ENCODE peak calls at places on chromosomes 7 and 10, in five cellular contexts. A is HCT116, G is astrocyte, O is aorta, M is esophagus squamous epithelium. Q is an unnamed sample.

GRCh38 chr10:77821036-77821435 is 105.5 kb downstream of the DLG5 start:
- DNase-seq in A (no peak), G (no peak), O (peak; percentile 69), M (no peak), Q (peak; percentile 71)

GRCh38 chr7:1156782-1157535 is 3.0 kb downstream of the ZFAND2A start:
- DNase-seq in A (no peak), G (peak; percentile 31), O (no peak), M (no peak), Q (no peak)

GRCh38 chr7:45626441-45627430 is 52.6 kb downstream of the ADCY1 start:
- DNase-seq in A (no peak), G (no peak), O (no peak), M (no peak), Q (no peak)

GRCh38 chr7:148939128-148939747 is 55.1 kb upstream of the EZH2 start:
- DNase-seq in A (no peak), G (no peak), O (no peak), M (no peak), Q (no peak)

GRCh38 chr10:11546581-11546980 is 64.9 kb downstream of the USP6NL start:
- DNase-seq in A (no peak), G (peak; percentile 56), O (no peak), M (no peak), Q (no peak)

GRCh38 chr7:28378574-28379149 is 33.7 kb upstream of the CREB5 start:
- DNase-seq in A (no peak), G (no peak), O (no peak), M (no peak), Q (no peak)

GRCh38 chr10:93437946-93438795 is 44.0 kb downstream of the MYOF start:
- DNase-seq in A (no peak), G (peak; percentile 82), O (no peak), M (no peak), Q (no peak)

GRCh38 chr7:93715234-93715633 is 140.7 kb upstream of the CALCR start:
- DNase-seq in A (peak; percentile 28), G (peak; percentile 18), O (peak; percentile 81), M (no peak), Q (peak; percentile 75)

GRCh38 chr7:19919156-19920085 is 146.0 kb upstream of the TMEM196 start:
- DNase-seq in A (no peak), G (peak; percentile 12), O (no peak), M (no peak), Q (no peak)

GRCh38 chr7:90706067-90706716 is 110.1 kb downstream of the CDK14 start:
- DNase-seq in A (no peak), G (peak; percentile 41), O (no peak), M (no peak), Q (no peak)

GRCh38 chr7:37590824-37591223 is 92.7 kb upstream of the GPR141 start:
- DNase-seq in A (no peak), G (no peak), O (no peak), M (no peak), Q (no peak)

GRCh38 chr10:29440981-29441380 is 152.1 kb downstream of the LYZL1 start:
- DNase-seq in A (no peak), G (no peak), O (no peak), M (no peak), Q (no peak)

GRCh38 chr10:98134117-98134430 is 383 bp upstream of the R3HCC1L start:
- DNase-seq in A (no peak), G (no peak), O (no peak), M (no peak), Q (no peak)

GRCh38 chr7:20786779-20787651 is at the start of gene SP8:
- DNase-seq in A (no peak), G (no peak), O (peak; percentile 75), M (no peak), Q (no peak)

GRCh38 chr7:158858592-158859503 is 2.5 kb downstream of the DYNC2I1 start:
- DNase-seq in A (peak; percentile 38), G (no peak), O (no peak), M (no peak), Q (no peak)

GRCh38 chr10:30170814-30171213 is 111.4 kb upstream of the JCAD start:
- DNase-seq in A (no peak), G (peak; percentile 70), O (no peak), M (no peak), Q (no peak)

GRCh38 chr7:974172-974571 is 1.2 kb downstream of the COX19 start:
- DNase-seq in A (no peak), G (no peak), O (no peak), M (no peak), Q (no peak)

GRCh38 chr7:116828281-116828680 is 34.1 kb upstream of the CAPZA2 start:
- DNase-seq in A (no peak), G (no peak), O (no peak), M (no peak), Q (no peak)

GRCh38 chr10:24415455-24416169 is 206.7 kb downstream of the KIAA1217 start:
- DNase-seq in A (no peak), G (peak; percentile 58), O (peak; percentile 84), M (no peak), Q (peak; percentile 72)

GRCh38 chr7:77993823-77994222 is 195.2 kb downstream of the PHTF2 start:
- DNase-seq in A (no peak), G (no peak), O (no peak), M (no peak), Q (no peak)

GRCh38 chr7:134532155-134533089 is 5.1 kb downstream of the AKR1B10 start:
- DNase-seq in A (no peak), G (no peak), O (no peak), M (no peak), Q (no peak)

GRCh38 chr7:111735661-111736323 is 173.5 kb upstream of the IMMP2L start:
- DNase-seq in A (peak; percentile 52), G (peak; percentile 45), O (no peak), M (no peak), Q (no peak)

GRCh38 chr10:116254422-116255152 is 18.4 kb downstream of the GFRA1 start:
- DNase-seq in A (no peak), G (peak; percentile 73), O (no peak), M (no peak), Q (no peak)

GRCh38 chr10:62851449-62851848 is 35.3 kb upstream of the EGR2 start:
- DNase-seq in A (peak; percentile 12), G (no peak), O (no peak), M (no peak), Q (no peak)
- H3K27me3 ChIP-seq in A (no peaks in the 10 kb centered on the region), G (peaks cover 11% of the 10 kb centered on the region), O (no peaks in the 10 kb centered on the region), M (no peaks in the 10 kb centered on the region), Q (no peaks in the 10 kb centered on the region)

GRCh38 chr7:34062341-34062740 is 157.0 kb downstream of the BMPER start:
- DNase-seq in A (no peak), G (no peak), O (no peak), M (no peak), Q (no peak)
- H3K4me1 ChIP-seq in A (peaks cover 8% of the 10 kb centered on the region), G (peaks cover 6% of the 10 kb centered on the region), O (no peaks in the 10 kb centered on the region), M (no peaks in the 10 kb centered on the region), Q (no peaks in the 10 kb centered on the region)

DNA sequence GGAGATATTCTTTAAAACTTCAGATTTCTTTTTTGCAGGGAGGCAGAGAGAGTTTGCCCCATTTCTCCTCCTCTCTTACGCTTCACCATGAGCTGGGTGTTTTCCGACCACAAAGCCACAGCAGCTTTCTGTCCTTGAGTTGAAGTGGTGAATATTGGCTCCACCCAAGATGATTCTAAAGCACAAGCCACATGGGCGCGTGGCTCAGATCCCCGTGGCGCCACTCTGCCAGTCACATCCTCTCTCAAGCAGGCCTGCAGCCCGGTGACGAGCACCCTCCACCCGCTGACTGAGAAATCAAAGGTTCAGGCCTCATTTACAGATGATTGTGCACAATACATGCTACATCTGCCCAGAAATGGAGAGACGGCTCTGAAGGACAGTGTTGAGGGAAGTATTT is 27.6 kb upstream of the RNF32 start:
- DNase-seq in A (no peak), G (no peak), O (no peak), M (no peak), Q (no peak)
- H3K27me3 ChIP-seq in A (no peaks in the 10 kb centered on the region), G (no peaks in the 10 kb centered on the region), O (no peaks in the 10 kb centered on the region), M (peaks cover 33% of the 10 kb centered on the region), Q (peaks cover 13% of the 10 kb centered on the region)

GRCh38 chr10:104333037-104333727 is 5.1 kb downstream of the ITPRIP start:
- DNase-seq in A (no peak), G (no peak), O (no peak), M (no peak), Q (peak; percentile 77)

GRCh38 chr10:104333728-104334373 is 4.4 kb downstream of the ITPRIP start:
- DNase-seq in A (no peak), G (no peak), O (no peak), M (no peak), Q (peak; percentile 63)

GRCh38 chr10:104334965-104335650 is 3.2 kb downstream of the ITPRIP start:
- DNase-seq in A (no peak), G (no peak), O (no peak), M (no peak), Q (peak; percentile 75)

GRCh38 chr10:104332243-104333036 is 5.8 kb downstream of the ITPRIP start:
- DNase-seq in A (no peak), G (no peak), O (no peak), M (no peak), Q (peak; percentile 30)

DNA sequence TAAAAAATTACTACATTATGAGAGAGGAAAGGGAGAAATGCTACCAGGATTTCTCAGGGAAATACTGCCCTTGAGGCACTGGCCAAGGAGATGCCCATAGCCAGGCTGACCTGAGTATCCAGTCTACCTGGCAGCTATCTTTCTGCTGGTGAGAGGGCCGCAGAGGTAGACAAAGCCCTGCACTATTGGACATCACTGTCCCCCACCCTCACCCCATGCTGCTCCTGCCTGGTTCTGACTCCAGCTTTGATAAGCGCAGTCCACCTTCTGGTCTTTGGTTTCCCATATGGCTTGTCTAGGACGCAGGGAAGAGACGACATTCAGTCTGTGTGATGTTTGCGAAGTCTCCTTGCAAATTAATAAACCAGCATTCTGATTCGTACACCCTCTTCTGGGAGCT is 3.7 kb downstream of the ITPRIP start:
- DNase-seq in A (no peak), G (no peak), O (no peak), M (no peak), Q (peak; percentile 43)
- H3K4me1 ChIP-seq in A (peaks cover 65% of the 10 kb centered on the region), G (peaks cover 72% of the 10 kb centered on the region), O (no peaks in the 10 kb centered on the region), M (peaks cover 61% of the 10 kb centered on the region), Q (peaks cover 62% of the 10 kb centered on the region)

DNA sequence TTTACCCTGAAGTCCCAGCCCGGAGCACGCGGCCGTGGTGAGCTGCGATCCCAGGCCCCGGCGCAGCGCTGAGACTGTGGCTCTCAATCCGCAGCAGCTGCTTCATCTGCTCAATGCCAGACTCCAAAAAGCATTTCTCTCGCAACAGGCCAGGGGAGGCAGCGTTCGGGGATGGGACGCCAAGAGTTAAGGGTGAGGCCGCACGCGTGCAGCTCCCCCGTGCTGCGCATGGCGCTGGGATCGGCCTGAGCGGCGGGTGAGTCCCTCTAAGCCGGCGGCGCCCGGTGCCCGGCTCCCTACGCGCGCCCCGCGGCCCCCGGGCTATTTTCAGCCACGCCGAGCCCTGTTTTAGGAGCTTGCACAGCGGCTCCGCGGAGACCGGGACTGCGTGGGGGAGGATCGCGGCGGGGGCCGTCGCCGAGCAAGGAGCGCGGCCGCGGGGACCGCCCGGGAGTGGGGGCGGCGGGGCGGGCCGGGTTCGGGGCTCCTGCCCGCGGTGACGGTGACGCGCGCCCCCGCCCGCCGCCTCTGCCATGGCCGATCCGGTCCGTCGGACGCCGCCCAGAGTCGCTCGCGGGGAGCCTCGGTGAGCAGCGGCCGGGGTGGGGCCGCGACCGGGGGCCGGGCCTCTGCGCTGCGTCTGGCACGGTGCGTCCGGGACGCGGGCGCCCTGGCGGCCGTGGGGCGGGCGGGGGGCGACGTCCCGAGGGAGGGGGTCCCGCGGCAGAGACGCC is 29.4 kb upstream of the JAKMIP3 start:
- DNase-seq in A (no peak), G (no peak), O (no peak), M (no peak), Q (peak; percentile 70)
- H3K27me3 ChIP-seq in A (no peaks in the 10 kb centered on the region), G (peaks cover 33% of the 10 kb centered on the region), O (no peaks in the 10 kb centered on the region), M (peaks cover 96% of the 10 kb centered on the region), Q (peaks cover 43% of the 10 kb centered on the region)